ENCODE peak calls at places on chromosome 4, in nine cellular contexts. L is tibial artery, J is right lobe of liver, N is suprapubic skin, F is OCI-LY7, Q is K562, B is ovary, G is colonic mucosa, H is testis. S is an unnamed sample. For H3K4me1, the result is how much of the 10 kb centered on the place peaks cover.

GRCh38 chr4:39353478-39354177 is 12.5 kb downstream of the RFC1 start:
- DNase-seq in L (no peak), J (no peak), N (no peak), F (peak), Q (no peak), B (no peak), G (no peak), H (no peak), S (no peak)

GRCh38 chr4:75908555-75908954 is 6.3 kb upstream of the PPEF2 start:
- DNase-seq in L (no peak), J (no peak), N (no peak), F (no peak), Q (no peak), B (no peak), G (no peak), H (no peak), S (no peak)

GRCh38 chr4:112130903-112131302 is 14.4 kb upstream of the FAM241A start:
- DNase-seq in L (no peak), J (no peak), N (no peak), F (no peak), Q (no peak), B (no peak), G (no peak), H (no peak), S (no peak)

GRCh38 chr4:55745014-55745413 is 74.6 kb upstream of the EXOC1L start:
- DNase-seq in L (no peak), J (no peak), N (no peak), F (no peak), Q (no peak), B (no peak), G (no peak), H (no peak), S (no peak)

GRCh38 chr4:5541154-5541553 is 167.2 kb downstream of the EVC2 start:
- DNase-seq in L (no peak), J (no peak), N (no peak), F (no peak), Q (no peak), B (no peak), G (no peak), H (no peak), S (no peak)

GRCh38 chr4:8855781-8856245 is 15.8 kb downstream of the HMX1 start:
- DNase-seq in L (no peak), J (no peak), N (no peak), F (peak), Q (no peak), B (no peak), G (no peak), H (no peak), S (no peak)

GRCh38 chr4:48710446-48711209 is 69.5 kb downstream of the FRYL start:
- DNase-seq in L (no peak), J (no peak), N (no peak), F (no peak), Q (no peak), B (no peak), G (no peak), H (no peak), S (no peak)

GRCh38 chr4:173057442-173057841 is 111.2 kb upstream of the GALNT7 start:
- DNase-seq in L (no peak), J (no peak), N (no peak), F (no peak), Q (no peak), B (no peak), G (no peak), H (no peak), S (no peak)

GRCh38 chr4:6875431-6875831 is 34.2 kb upstream of the TBC1D14 start:
- DNase-seq in L (no peak), J (no peak), N (no peak), F (peak), Q (no peak), B (no peak), G (no peak), H (no peak), S (no peak)

GRCh38 chr4:40335508-40335860 is 351 bp downstream of the CHRNA9 start:
- DNase-seq in L (no peak), J (no peak), N (no peak), F (no peak), Q (no peak), B (no peak), G (no peak), H (no peak), S (no peak)

GRCh38 chr4:123994917-123995316 is 598.3 kb downstream of the SPRY1 start:
- DNase-seq in L (no peak), J (no peak), N (no peak), F (no peak), Q (no peak), B (no peak), G (no peak), H (no peak), S (no peak)

GRCh38 chr4:107125496-107125895 is 89.4 kb upstream of the DKK2 start:
- DNase-seq in L (no peak), J (no peak), N (no peak), F (no peak), Q (no peak), B (no peak), G (no peak), H (no peak), S (no peak)

GRCh38 chr4:112564706-112565270 is 48.8 kb upstream of the NEUROG2 start:
- DNase-seq in L (no peak), J (no peak), N (no peak), F (no peak), Q (no peak), B (no peak), G (no peak), H (peak), S (no peak)

GRCh38 chr4:119118397-119118796 is 17.2 kb upstream of the MYOZ2 start:
- DNase-seq in L (no peak), J (no peak), N (no peak), F (no peak), Q (no peak), B (no peak), G (no peak), H (no peak), S (no peak)

GRCh38 chr4:169724251-169724650 is 33.5 kb downstream of the HPF1 start:
- DNase-seq in L (no peak), J (no peak), N (no peak), F (no peak), Q (no peak), B (no peak), G (no peak), H (no peak), S (no peak)

GRCh38 chr4:40478215-40478614 is 143.1 kb downstream of the CHRNA9 start:
- DNase-seq in L (no peak), J (no peak), N (no peak), F (no peak), Q (peak), B (no peak), G (no peak), H (no peak), S (no peak)

GRCh38 chr4:149638073-149638472 is 177.6 kb downstream of the IQCM start:
- DNase-seq in L (no peak), J (no peak), N (no peak), F (no peak), Q (no peak), B (no peak), G (no peak), H (no peak), S (no peak)

GRCh38 chr4:117135634-117136354 is 50.4 kb upstream of the TRAM1L1 start:
- DNase-seq in L (no peak), J (no peak), N (no peak), F (no peak), Q (no peak), B (no peak), G (no peak), H (no peak), S (no peak)

GRCh38 chr4:10273030-10273429 is 156.4 kb upstream of the WDR1 start:
- DNase-seq in L (no peak), J (no peak), N (no peak), F (no peak), Q (no peak), B (no peak), G (no peak), H (no peak), S (no peak)

GRCh38 chr4:130468340-130468739 is 1372.4 kb downstream of the C4orf33 start:
- DNase-seq in L (no peak), J (no peak), N (no peak), F (no peak), Q (no peak), B (no peak), G (no peak), H (no peak), S (no peak)

GRCh38 chr4:72911316-72911715 is 158.2 kb downstream of the COX18 start:
- DNase-seq in L (no peak), J (no peak), N (no peak), F (no peak), Q (no peak), B (no peak), G (no peak), H (no peak), S (no peak)

GRCh38 chr4:8439914-8440490 is 521 bp downstream of the ACOX3 start:
- DNase-seq in L (no peak), J (no peak), N (no peak), F (peak), Q (peak), B (no peak), G (no peak), H (no peak), S (peak)

GRCh38 chr4:7806080-7806630 is 133.5 kb downstream of the AFAP1 start:
- DNase-seq in L (peak), J (no peak), N (peak), F (no peak), Q (no peak), B (peak), G (peak), H (peak), S (peak)

DNA sequence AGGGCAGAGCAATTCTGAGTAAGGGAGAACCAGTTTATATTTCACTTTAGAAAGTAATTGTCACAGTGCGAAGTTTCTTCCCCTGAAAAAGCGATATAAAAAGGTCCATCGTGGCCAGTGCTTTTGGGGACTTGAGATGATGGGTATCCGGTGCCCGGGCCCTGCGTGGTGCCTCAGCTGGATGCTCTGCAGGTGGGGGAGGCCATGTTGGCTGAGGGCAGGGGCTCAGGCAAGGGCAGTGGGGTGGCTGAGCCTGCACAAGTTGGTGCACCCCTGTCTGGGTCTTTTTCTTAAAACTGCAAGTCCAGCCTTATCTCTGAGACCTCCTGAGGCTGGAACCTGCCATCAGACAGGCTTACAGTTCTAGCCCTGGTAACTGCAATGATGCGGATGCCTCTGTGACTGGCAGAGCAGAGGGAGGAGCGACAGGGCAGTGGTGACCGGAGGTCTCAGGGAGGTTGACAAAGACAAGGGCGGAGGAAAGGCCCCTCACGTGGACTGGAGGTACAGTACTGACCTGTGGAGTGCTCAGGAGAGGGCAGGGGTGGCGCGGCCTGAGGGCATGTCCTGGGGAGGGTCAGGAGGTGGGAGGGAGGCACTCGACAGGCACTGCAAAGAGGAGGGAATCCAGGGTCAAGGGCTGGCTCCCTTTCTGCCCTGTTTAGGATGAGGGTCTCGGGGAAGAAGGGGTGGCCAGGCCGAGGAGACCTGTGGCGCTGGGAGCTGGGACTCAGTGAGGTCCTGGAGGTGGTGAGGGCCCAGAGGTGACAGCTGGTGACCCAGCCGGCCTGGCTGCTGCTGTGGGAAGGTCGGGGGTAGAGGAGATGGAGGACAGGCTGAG is 1.8 kb downstream of the RGS12 start:
- DNase-seq in L (no peak), J (peak), N (peak), F (no peak), Q (no peak), B (no peak), G (no peak), H (no peak), S (no peak)
- H3K4me3 ChIP-seq in L (no peak), J (no peak), N (no peak), F (no peak), Q (no peak), B (no peak), G (no peak), H (no peak), S (no peak)

DNA sequence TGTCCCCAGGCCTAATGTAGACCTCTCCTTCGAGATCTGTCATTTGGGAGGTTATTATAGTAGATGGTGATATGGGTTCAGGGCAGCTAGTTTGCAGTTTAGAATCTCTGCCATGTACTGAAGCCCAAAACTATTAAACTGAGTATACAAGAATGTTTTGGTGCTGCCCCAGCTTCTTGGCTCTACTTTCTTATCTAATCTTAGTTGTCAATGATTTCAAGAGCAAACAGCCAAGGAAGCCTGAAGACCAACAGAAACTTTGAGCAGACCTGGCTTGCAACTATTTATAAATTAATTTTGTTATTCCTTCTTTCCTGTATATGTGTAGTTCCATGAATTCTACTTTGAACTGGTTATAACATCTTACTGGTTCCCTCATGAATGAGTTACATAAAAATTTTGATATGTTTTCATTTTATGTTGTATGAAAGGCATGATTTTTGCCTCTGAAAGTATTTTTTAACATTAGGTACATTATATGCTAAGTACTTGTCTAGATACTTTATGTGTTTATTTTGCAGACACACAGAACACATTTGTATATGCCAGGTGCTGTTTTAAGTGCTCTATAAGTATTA is 2.0 kb upstream of the MGST2 start:
- DNase-seq in L (no peak), J (no peak), N (no peak), F (no peak), Q (no peak), B (no peak), G (no peak), H (no peak), S (no peak)
- H3K4me1 ChIP-seq in L (under half), J (under half), N (under half), F (under half), Q (under half), B (under half), G (under half), H (under half), S (under half)

GRCh38 chr4:104015680-104016079 is 295.9 kb upstream of the TACR3 start:
- DNase-seq in L (no peak), J (no peak), N (no peak), F (peak), Q (no peak), B (no peak), G (no peak), H (peak), S (no peak)
- TF ChIP-seq CTCF in L (no peak), J (peak), N (no peak), F (peak), Q (no peak), B (no peak), G (no peak), H (peak), S (no peak)

DNA sequence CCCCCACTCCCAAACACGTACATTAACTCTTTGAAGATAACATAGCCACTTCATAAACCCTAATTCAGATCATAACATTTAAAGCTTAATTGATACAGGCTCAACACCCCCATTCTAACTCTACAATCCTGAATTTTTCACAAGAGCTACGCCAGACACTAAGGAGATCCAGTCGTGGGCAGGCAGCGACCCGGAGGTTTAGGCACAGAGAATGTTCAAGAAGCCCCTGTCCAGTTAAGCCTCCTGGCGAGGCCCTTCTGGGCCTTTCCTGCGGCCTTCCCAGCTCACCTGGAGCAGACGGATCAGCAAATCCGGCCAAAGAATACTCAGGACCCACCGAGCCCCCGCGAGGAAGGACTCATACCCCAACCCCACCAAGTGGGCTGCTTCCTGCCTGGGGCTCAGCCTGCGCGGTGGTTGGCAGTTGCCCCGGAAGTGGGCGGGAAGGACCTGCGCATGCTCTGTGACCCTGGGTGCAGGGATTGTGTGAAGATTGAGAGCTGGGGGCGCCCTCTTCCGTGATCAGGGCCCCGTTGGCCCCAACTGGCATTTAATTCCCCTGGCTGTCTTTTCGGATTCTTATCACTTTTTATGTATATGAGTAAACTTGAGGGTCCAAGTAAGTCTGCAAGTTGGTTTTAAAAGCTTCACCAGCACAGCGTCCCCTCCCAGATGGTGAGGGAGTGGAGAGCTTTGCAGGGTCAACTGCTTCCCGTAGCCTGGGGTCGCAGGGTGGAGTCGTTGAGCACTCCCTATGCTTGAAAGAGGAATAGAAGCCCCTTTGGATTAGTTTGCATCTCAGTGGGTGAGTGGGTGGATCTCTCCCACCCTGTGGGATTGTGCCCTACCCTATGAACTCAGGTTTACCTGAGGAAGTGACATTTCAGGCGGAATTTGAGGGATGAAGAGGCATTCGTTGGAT is at the start of gene TRIM61:
- DNase-seq in L (peak), J (peak), N (no peak), F (peak), Q (peak), B (peak), G (peak), H (peak), S (no peak)
- H3K4me3 ChIP-seq in L (peak), J (peak), N (peak), F (peak), Q (peak), B (peak), G (no peak), H (peak), S (peak)

GRCh38 chr4:78660559-78660958 is 109.0 kb downstream of the ANXA3 start:
- DNase-seq in L (no peak), J (no peak), N (no peak), F (no peak), Q (no peak), B (no peak), G (no peak), H (no peak), S (no peak)
- H3K4me1 ChIP-seq in L (under half), J (under half), N (under half), F (under half), Q (half or more), B (under half), G (under half), H (under half), S (under half)

DNA sequence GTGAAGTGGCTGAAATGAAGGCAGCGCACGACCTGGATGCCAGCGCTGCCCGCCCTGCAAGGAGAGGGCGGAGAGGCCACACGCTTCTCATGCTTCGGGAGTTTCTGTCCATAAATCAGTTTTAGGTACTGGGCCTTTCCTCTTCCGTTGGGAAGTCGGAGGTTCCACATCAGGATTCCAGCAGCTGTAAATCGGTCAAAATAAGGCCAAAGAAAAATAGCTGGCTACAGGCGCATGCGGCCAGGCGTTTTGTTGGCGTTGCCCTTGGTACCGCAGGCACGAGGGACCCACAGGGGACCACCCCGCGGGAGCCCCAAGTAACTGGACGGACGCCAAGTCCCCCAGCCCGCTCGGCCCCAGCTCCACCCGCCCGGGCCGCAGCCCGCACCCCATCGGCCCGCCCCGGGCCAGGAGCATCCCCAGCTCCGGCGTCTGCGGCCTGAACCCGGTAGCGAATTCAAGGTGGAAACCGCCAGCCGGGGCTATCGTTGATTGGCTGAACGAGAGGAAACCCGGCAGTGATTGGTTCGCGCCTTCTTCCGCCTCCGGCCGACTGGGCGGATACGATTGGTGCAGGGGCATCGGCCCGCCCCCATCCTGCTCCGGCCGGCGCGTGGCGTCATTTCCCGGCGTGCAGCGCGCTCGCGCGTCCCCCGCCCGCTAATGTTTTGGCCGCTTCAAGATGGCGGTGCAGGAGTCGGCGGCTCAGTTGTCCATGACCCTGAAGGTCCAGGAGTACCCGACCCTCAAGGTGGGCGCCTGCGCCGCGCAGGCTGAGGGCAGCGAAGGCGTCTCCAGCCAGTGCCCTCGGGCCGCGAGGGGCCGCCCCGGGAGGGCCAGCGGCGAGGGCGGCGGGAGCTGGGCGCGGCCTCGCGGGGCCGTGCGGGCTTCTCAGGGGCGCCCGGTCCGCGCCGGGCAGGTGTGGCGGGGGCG is at the start of gene MAEA:
- DNase-seq in L (peak), J (peak), N (peak), F (peak), Q (peak), B (peak), G (peak), H (peak), S (peak)
- TF ChIP-seq CTCF in L (no peak), J (no peak), N (no peak), F (no peak), Q (no peak), B (no peak), G (no peak), H (no peak), S (no peak)

DNA sequence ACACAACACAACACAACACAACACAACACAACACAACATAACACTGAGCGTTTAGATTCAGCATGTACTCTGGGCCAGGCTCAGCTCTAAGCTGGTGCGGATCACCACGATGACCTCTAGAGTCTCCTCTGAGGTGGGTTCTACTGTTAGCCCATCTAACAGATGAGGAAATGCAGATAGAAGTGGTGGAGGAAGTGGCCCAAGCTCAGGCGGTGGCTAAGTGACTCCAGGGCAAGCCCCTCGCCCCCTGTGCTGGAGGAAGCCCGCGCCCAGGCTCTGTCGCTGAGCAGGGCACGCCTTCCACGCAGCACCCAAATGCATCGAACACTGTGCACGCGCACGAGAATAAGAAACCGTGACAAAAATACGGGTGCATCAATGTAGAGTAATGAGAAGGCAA is 45.3 kb upstream of the CDKN2AIP start:
- DNase-seq in L (no peak), J (no peak), N (no peak), F (no peak), Q (peak), B (no peak), G (no peak), H (no peak), S (no peak)
- H3K4me3 ChIP-seq in L (peak), J (no peak), N (peak), F (peak), Q (peak), B (no peak), G (no peak), H (peak), S (no peak)

S was measured in right atrium auricular region.